ENCODE peak calls at places on chromosomes 13 and 19, in nine cellular contexts. U is psoas muscle, O is osteoblast, G is IMR-90, H is mucosa of descending colon, W is hepatocyte, K is cardiac muscle cell, B is OCI-LY7, T is right lobe of liver. P is an unnamed sample. For H3K4me1, the result is how much of the 10 kb centered on the place peaks cover.

GRCh38 chr19:10815969-10816635 is 19.9 kb downstream of the TMED1 start:
- DNase-seq in U (no peak), O (peak), G (peak), H (no peak), W (peak), K (no peak), B (no peak), T (no peak), P (no peak)

GRCh38 chr19:51564791-51565190 is 6.3 kb upstream of the ZNF175 start:
- DNase-seq in U (no peak), O (no peak), G (no peak), H (no peak), W (no peak), K (no peak), B (peak), T (no peak), P (no peak)

GRCh38 chr19:51354742-51355148 is 11.4 kb downstream of the ETFB start:
- DNase-seq in U (peak), O (no peak), G (peak), H (no peak), W (peak), K (peak), B (no peak), T (no peak), P (peak)

GRCh38 chr13:112245179-112245724 is 130.9 kb upstream of the SPACA7 start:
- DNase-seq in U (no peak), O (peak), G (no peak), H (no peak), W (no peak), K (no peak), B (no peak), T (no peak), P (no peak)

GRCh38 chr13:40966298-40966697 is 52.8 kb downstream of the ELF1 start:
- DNase-seq in U (no peak), O (no peak), G (no peak), H (no peak), W (no peak), K (no peak), B (no peak), T (no peak), P (no peak)

GRCh38 chr19:38319421-38320258 is at the start of gene KCNK6:
- DNase-seq in U (peak), O (peak), G (no peak), H (peak), W (peak), K (peak), B (peak), T (peak), P (peak)

GRCh38 chr13:68872338-68872737 is 1235.3 kb upstream of the ATXN8OS start:
- DNase-seq in U (no peak), O (no peak), G (no peak), H (no peak), W (no peak), K (no peak), B (no peak), T (no peak), P (no peak)

GRCh38 chr13:26485786-26486185 is 71.7 kb upstream of the WASF3 start:
- DNase-seq in U (no peak), O (no peak), G (no peak), H (no peak), W (no peak), K (no peak), B (no peak), T (no peak), P (no peak)

GRCh38 chr13:109610517-109610916 is 175.9 kb downstream of the IRS2 start:
- DNase-seq in U (peak), O (no peak), G (no peak), H (peak), W (peak), K (peak), B (peak), T (peak), P (peak)

GRCh38 chr13:41418027-41418426 is 39.3 kb upstream of the RGCC start:
- DNase-seq in U (no peak), O (peak), G (peak), H (no peak), W (no peak), K (no peak), B (no peak), T (no peak), P (no peak)

GRCh38 chr19:14023404-14024235 is 4.3 kb upstream of the RLN3 start:
- DNase-seq in U (peak), O (peak), G (peak), H (peak), W (peak), K (peak), B (no peak), T (peak), P (peak)

GRCh38 chr19:28596561-28597071 is 616.3 kb downstream of the UQCRFS1 start:
- DNase-seq in U (no peak), O (no peak), G (no peak), H (no peak), W (no peak), K (no peak), B (no peak), T (no peak), P (no peak)

GRCh38 chr13:111361046-111361872 is 40.8 kb downstream of the TEX29 start:
- DNase-seq in U (no peak), O (no peak), G (no peak), H (no peak), W (no peak), K (no peak), B (no peak), T (no peak), P (no peak)

GRCh38 chr13:32098275-32098674 is 66.7 kb downstream of the FRY start:
- DNase-seq in U (no peak), O (peak), G (no peak), H (no peak), W (peak), K (peak), B (no peak), T (no peak), P (no peak)

GRCh38 chr19:46296722-46297431 is at the start of gene HIF3A:
- DNase-seq in U (peak), O (peak), G (no peak), H (peak), W (peak), K (peak), B (no peak), T (peak), P (no peak)

GRCh38 chr19:17205237-17206140 is 9.7 kb upstream of the USE1 start:
- DNase-seq in U (peak), O (peak), G (peak), H (peak), W (peak), K (peak), B (peak), T (peak), P (peak)

GRCh38 chr13:114010401-114011101 is 36.7 kb upstream of the C13orf46 start:
- DNase-seq in U (peak), O (no peak), G (no peak), H (no peak), W (no peak), K (no peak), B (no peak), T (no peak), P (no peak)

GRCh38 chr13:111904701-111905608 is 162.0 kb upstream of the SOX1 start:
- DNase-seq in U (no peak), O (no peak), G (no peak), H (no peak), W (no peak), K (no peak), B (no peak), T (peak), P (peak)

GRCh38 chr13:99883805-99884204 is 87.8 kb downstream of the ZIC5 start:
- DNase-seq in U (no peak), O (no peak), G (no peak), H (no peak), W (no peak), K (no peak), B (no peak), T (no peak), P (no peak)

GRCh38 chr19:34556500-34556899 is 74.9 kb downstream of the WTIP start:
- DNase-seq in U (no peak), O (no peak), G (no peak), H (peak), W (peak), K (peak), B (peak), T (no peak), P (no peak)

GRCh38 chr13:113397606-113398425 is 33.9 kb upstream of the GRTP1 start:
- DNase-seq in U (no peak), O (peak), G (no peak), H (no peak), W (no peak), K (peak), B (no peak), T (peak), P (peak)

GRCh38 chr13:106597190-106597589 is 29.3 kb upstream of the ARGLU1 start:
- DNase-seq in U (peak), O (peak), G (no peak), H (no peak), W (no peak), K (no peak), B (no peak), T (no peak), P (no peak)

GRCh38 chr13:101382086-101382485 is 34.2 kb downstream of the NALCN start:
- DNase-seq in U (no peak), O (no peak), G (no peak), H (no peak), W (no peak), K (no peak), B (no peak), T (no peak), P (no peak)

GRCh38 chr19:7673995-7674667 is 2.8 kb upstream of the MCEMP1 start:
- DNase-seq in U (peak), O (peak), G (peak), H (peak), W (peak), K (peak), B (peak), T (peak), P (peak)

GRCh38 chr13:31050486-31051400 is 111.0 kb downstream of the HSPH1 start:
- DNase-seq in U (no peak), O (no peak), G (peak), H (no peak), W (no peak), K (no peak), B (no peak), T (no peak), P (no peak)

GRCh38 chr13:40794414-40795368 is 5.3 kb downstream of the SLC25A15 start:
- DNase-seq in U (no peak), O (peak), G (no peak), H (no peak), W (peak), K (no peak), B (no peak), T (peak), P (no peak)

GRCh38 chr13:23901365-23901764 is 4.1 kb upstream of the C1QTNF9B start:
- DNase-seq in U (no peak), O (no peak), G (peak), H (no peak), W (no peak), K (no peak), B (no peak), T (no peak), P (no peak)

GRCh38 chr13:96900992-96901391 is 93.3 kb downstream of the OXGR1 start:
- DNase-seq in U (no peak), O (no peak), G (no peak), H (no peak), W (no peak), K (no peak), B (no peak), T (no peak), P (no peak)

GRCh38 chr19:50658438-50659317 is 9.4 kb downstream of the C19orf81 start:
- DNase-seq in U (peak), O (peak), G (peak), H (peak), W (peak), K (peak), B (peak), T (no peak), P (no peak)

GRCh38 chr13:58721273-58721672 is 1089.7 kb downstream of the PCDH17 start:
- DNase-seq in U (no peak), O (no peak), G (no peak), H (no peak), W (no peak), K (no peak), B (no peak), T (no peak), P (no peak)

GRCh38 chr13:39273953-39274352 is 235.7 kb downstream of the NHLRC3 start:
- DNase-seq in U (no peak), O (no peak), G (no peak), H (peak), W (peak), K (peak), B (peak), T (no peak), P (peak)
- TF ChIP-seq CTCF in U (no peak), O (peak), G (peak), H (no peak), W (peak), K (peak), B (peak), T (no peak), P (peak)

GRCh38 chr19:1494115-1494815 is 3.3 kb downstream of the REEP6 start:
- DNase-seq in U (no peak), O (no peak), G (no peak), H (no peak), W (no peak), K (no peak), B (no peak), T (no peak), P (no peak)

GRCh38 chr19:1497578-1498235 is 6.7 kb downstream of the REEP6 start:
- DNase-seq in U (no peak), O (no peak), G (no peak), H (no peak), W (no peak), K (no peak), B (no peak), T (no peak), P (no peak)

GRCh38 chr19:1496714-1497577 is 6.0 kb downstream of the REEP6 start:
- DNase-seq in U (no peak), O (no peak), G (no peak), H (no peak), W (no peak), K (no peak), B (no peak), T (no peak), P (no peak)

GRCh38 chr19:1495051-1495798 is 4.2 kb downstream of the REEP6 start:
- DNase-seq in U (no peak), O (no peak), G (no peak), H (no peak), W (no peak), K (no peak), B (no peak), T (no peak), P (no peak)

DNA sequence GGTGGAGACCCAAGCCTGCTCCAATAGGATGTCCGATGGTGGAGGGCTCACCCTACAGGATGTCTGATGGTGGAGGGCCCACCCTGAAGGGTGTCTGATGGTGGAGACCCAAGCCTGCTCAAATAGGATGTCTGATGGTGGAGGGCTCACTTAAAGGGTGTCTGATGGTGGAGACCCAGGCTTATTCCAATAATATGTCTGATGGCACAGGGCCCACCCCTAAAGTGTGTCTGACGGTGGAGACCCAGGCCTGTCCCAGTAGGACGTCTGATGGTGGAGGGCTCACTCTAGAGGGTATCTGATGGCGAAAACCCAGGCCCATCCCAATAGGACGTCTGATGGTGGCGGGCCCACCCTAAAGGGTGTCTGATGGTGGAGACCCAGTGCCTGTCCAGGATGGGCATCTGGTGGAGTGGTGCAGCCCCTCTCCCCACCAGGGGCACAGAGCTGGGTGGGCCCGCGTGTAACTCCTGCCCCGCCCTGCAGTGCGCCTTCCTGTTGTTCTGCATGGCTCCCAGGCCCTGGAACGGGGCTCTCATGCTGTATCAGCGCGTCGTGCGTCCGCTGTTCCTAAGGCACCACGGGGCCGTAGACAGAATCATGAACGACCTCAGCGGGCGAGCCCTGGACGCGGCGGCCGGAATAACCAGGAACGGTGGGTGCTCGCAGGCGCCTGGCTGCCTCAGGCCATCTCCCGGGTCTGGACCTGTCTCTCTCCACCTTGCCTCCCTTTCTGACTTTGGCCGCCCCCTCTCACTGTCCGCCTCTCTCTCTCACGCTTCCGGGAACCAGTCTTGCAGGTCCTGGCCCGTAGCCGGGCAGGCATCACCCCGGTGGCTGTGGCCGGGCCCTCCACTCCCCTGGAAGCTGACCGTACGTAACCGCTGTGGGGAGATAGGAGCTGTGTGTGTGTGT is 5.1 kb downstream of the REEP6 start:
- DNase-seq in U (no peak), O (no peak), G (no peak), H (no peak), W (no peak), K (no peak), B (no peak), T (no peak), P (no peak)
- H3K4me1 ChIP-seq in U (under half), O (under half), G (under half), H (under half), W (under half), K (under half), B (under half), T (under half), P (half or more)

GRCh38 chr13:104289400-104289799 is 1223.2 kb upstream of the SLC10A2 start:
- DNase-seq in U (no peak), O (no peak), G (no peak), H (no peak), W (no peak), K (no peak), B (no peak), T (no peak), P (no peak)
- H3K4me3 ChIP-seq in U (no peak), O (no peak), G (no peak), H (no peak), W (no peak), K (no peak), B (no peak), T (no peak), P (no peak)

DNA sequence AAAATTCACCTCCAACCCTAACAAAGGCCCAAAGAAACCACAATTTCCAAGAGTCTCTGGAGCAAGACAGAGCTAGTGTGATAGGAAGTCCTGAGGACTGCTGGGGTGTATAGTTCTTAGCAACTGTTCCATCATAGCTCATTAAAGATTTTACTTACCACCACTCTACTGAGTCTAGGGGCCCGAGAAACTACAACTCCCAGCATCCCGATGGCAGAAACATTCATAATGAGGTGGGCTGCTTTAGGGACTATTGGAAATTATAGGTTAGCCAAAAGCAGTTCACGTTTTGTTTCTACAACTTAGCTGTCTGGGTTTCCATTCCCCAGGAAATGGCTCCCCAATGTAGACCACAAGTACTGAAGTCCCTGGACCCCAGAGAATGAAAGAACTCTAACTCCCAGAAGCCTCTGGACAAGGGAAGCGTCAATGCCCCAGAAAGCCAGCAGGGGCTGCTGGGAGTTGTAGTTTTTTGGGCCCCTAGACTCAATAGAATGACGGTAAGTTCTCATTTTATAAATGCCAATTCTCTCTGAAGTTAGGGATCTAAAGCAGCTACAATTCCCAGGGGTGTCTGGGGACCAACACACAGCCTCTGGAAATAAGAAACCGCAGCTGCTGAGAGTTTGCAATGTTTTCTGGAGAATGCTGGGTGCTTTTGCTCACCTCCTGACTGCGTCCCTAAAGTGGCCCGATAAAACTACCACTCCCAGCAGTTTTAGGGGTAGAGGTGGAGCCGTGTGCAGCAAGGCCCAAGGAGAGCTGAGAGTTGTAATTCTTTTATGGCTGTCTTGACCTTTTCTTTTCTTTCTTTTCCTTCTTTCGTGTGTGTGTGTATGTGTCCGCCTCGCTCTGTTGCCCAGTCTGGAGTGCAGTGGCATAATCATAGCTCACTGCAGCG is 11.1 kb downstream of the FTL start:
- DNase-seq in U (no peak), O (peak), G (no peak), H (no peak), W (no peak), K (peak), B (peak), T (no peak), P (peak)
- TF ChIP-seq CTCF in U (no peak), O (no peak), G (no peak), H (no peak), W (no peak), K (peak), B (no peak), T (no peak), P (peak)

GRCh38 chr19:6588508-6589345 is 2.2 kb downstream of the CD70 start:
- DNase-seq in U (no peak), O (peak), G (no peak), H (no peak), W (no peak), K (no peak), B (peak), T (no peak), P (no peak)

GRCh38 chr19:6587093-6587820 is 3.7 kb downstream of the CD70 start:
- DNase-seq in U (no peak), O (peak), G (no peak), H (peak), W (no peak), K (no peak), B (peak), T (no peak), P (no peak)

GRCh38 chr19:6586726-6587092 is 4.2 kb downstream of the CD70 start:
- DNase-seq in U (no peak), O (no peak), G (no peak), H (no peak), W (no peak), K (no peak), B (no peak), T (no peak), P (no peak)

GRCh38 chr19:6589711-6590457 is 1.1 kb downstream of the CD70 start:
- DNase-seq in U (no peak), O (peak), G (no peak), H (no peak), W (no peak), K (no peak), B (no peak), T (no peak), P (no peak)

DNA sequence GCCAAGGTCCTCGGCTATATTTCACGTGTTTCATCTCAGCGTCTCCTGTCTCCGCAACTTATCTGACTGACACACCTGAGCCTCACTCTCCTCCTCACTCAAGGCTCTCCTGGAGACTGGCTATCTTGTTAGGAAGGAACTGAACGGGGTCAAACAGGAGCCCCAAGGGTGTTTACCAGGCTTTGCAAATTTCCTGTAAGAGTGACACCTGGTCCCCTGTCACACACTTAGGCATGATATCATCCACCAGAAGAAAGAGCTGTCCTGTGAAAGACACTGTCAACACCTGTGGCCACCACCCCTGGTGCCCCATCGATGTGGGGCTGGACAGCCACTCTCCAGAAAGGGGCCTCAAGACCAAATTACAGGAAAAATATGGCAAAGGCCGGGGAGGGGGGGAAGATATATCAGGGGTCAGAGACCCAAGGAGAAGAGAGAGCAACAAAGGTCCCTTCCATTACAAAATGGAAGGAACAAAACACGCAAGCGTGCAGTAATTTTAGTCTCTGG is 2.9 kb downstream of the CD70 start:
- DNase-seq in U (no peak), O (no peak), G (no peak), H (no peak), W (no peak), K (no peak), B (peak), T (no peak), P (no peak)
- H3K4me1 ChIP-seq in U (under half), O (under half), G (under half), H (under half), W (under half), K (under half), B (under half), T (under half), P (under half)

GRCh38 chr13:46994492-46994891 is 97.6 kb upstream of the HTR2A start:
- DNase-seq in U (no peak), O (no peak), G (no peak), H (no peak), W (no peak), K (no peak), B (no peak), T (no peak), P (no peak)
- H3K4me3 ChIP-seq in U (no peak), O (no peak), G (no peak), H (no peak), W (no peak), K (no peak), B (no peak), T (no peak), P (no peak)